ENCODE peak calls at places on chromosomes 5 and 9, in five cellular contexts. One of them, this sample, is unnamed.

GRCh38 chr9:27572566-27572917 is 739 bp downstream of the C9orf72 start:
- DNase-seq in activated gamma-delta T cell: no peak
- DNase-seq in NAMALWA: peak
- DNase-seq in amygdala: no peak
- DNase-seq in stimulated activated CD4-positive, alpha-beta T cell treated with anti-CD3 and anti-CD28 coated beads, Interleukin-1b, Interleukin-23, amount 100 ng/mL, for 4 hours: peak
- DNase-seq in this sample: peak

GRCh38 chr9:83247732-83248131 is 184.8 kb upstream of the RASEF start:
- DNase-seq in activated gamma-delta T cell: no peak
- DNase-seq in NAMALWA: no peak
- DNase-seq in amygdala: no peak
- DNase-seq in stimulated activated CD4-positive, alpha-beta T cell treated with anti-CD3 and anti-CD28 coated beads, Interleukin-1b, Interleukin-23, amount 100 ng/mL, for 4 hours: no peak
- DNase-seq in this sample: no peak

GRCh38 chr5:143562935-143563334 is 159.4 kb upstream of the NR3C1 start:
- DNase-seq in activated gamma-delta T cell: no peak
- DNase-seq in NAMALWA: no peak
- DNase-seq in amygdala: no peak
- DNase-seq in stimulated activated CD4-positive, alpha-beta T cell treated with anti-CD3 and anti-CD28 coated beads, Interleukin-1b, Interleukin-23, amount 100 ng/mL, for 4 hours: no peak
- DNase-seq in this sample: no peak

GRCh38 chr9:113556877-113557593 is 93.5 kb downstream of the RGS3 start:
- DNase-seq in activated gamma-delta T cell: no peak
- DNase-seq in NAMALWA: no peak
- DNase-seq in amygdala: no peak
- DNase-seq in stimulated activated CD4-positive, alpha-beta T cell treated with anti-CD3 and anti-CD28 coated beads, Interleukin-1b, Interleukin-23, amount 100 ng/mL, for 4 hours: no peak
- DNase-seq in this sample: no peak

GRCh38 chr5:83049370-83049863 is 27.8 kb downstream of the TMEM167A start:
- DNase-seq in activated gamma-delta T cell: no peak
- DNase-seq in NAMALWA: no peak
- DNase-seq in amygdala: no peak
- DNase-seq in stimulated activated CD4-positive, alpha-beta T cell treated with anti-CD3 and anti-CD28 coated beads, Interleukin-1b, Interleukin-23, amount 100 ng/mL, for 4 hours: no peak
- DNase-seq in this sample: no peak

GRCh38 chr9:123338710-123339665 is 17.0 kb upstream of the CRB2 start:
- DNase-seq in activated gamma-delta T cell: no peak
- DNase-seq in NAMALWA: peak
- DNase-seq in amygdala: no peak
- DNase-seq in stimulated activated CD4-positive, alpha-beta T cell treated with anti-CD3 and anti-CD28 coated beads, Interleukin-1b, Interleukin-23, amount 100 ng/mL, for 4 hours: peak
- DNase-seq in this sample: no peak

GRCh38 chr9:137074657-137075274 is 2.6 kb upstream of the UAP1L1 start:
- DNase-seq in activated gamma-delta T cell: no peak
- DNase-seq in NAMALWA: no peak
- DNase-seq in amygdala: no peak
- DNase-seq in stimulated activated CD4-positive, alpha-beta T cell treated with anti-CD3 and anti-CD28 coated beads, Interleukin-1b, Interleukin-23, amount 100 ng/mL, for 4 hours: no peak
- DNase-seq in this sample: no peak

GRCh38 chr5:126872558-126873349 is 95.8 kb downstream of the LMNB1 start:
- DNase-seq in activated gamma-delta T cell: no peak
- DNase-seq in NAMALWA: no peak
- DNase-seq in amygdala: no peak
- DNase-seq in stimulated activated CD4-positive, alpha-beta T cell treated with anti-CD3 and anti-CD28 coated beads, Interleukin-1b, Interleukin-23, amount 100 ng/mL, for 4 hours: no peak
- DNase-seq in this sample: no peak

GRCh38 chr5:59536875-59537274 is 356.7 kb downstream of the PDE4D start:
- DNase-seq in activated gamma-delta T cell: no peak
- DNase-seq in NAMALWA: no peak
- DNase-seq in amygdala: no peak
- DNase-seq in stimulated activated CD4-positive, alpha-beta T cell treated with anti-CD3 and anti-CD28 coated beads, Interleukin-1b, Interleukin-23, amount 100 ng/mL, for 4 hours: no peak
- DNase-seq in this sample: no peak

GRCh38 chr5:90590-91547 is 1.1 kb upstream of the PLEKHG4B start:
- DNase-seq in activated gamma-delta T cell: no peak
- DNase-seq in NAMALWA: no peak
- DNase-seq in amygdala: no peak
- DNase-seq in stimulated activated CD4-positive, alpha-beta T cell treated with anti-CD3 and anti-CD28 coated beads, Interleukin-1b, Interleukin-23, amount 100 ng/mL, for 4 hours: no peak
- DNase-seq in this sample: no peak

GRCh38 chr5:75466317-75466716 is 45.1 kb downstream of the CERT1 start:
- DNase-seq in activated gamma-delta T cell: no peak
- DNase-seq in NAMALWA: no peak
- DNase-seq in amygdala: no peak
- DNase-seq in stimulated activated CD4-positive, alpha-beta T cell treated with anti-CD3 and anti-CD28 coated beads, Interleukin-1b, Interleukin-23, amount 100 ng/mL, for 4 hours: no peak
- DNase-seq in this sample: no peak

GRCh38 chr5:160656961-160657570 is 194.9 kb downstream of the ATP10B start:
- DNase-seq in activated gamma-delta T cell: no peak
- DNase-seq in NAMALWA: no peak
- DNase-seq in amygdala: no peak
- DNase-seq in stimulated activated CD4-positive, alpha-beta T cell treated with anti-CD3 and anti-CD28 coated beads, Interleukin-1b, Interleukin-23, amount 100 ng/mL, for 4 hours: no peak
- DNase-seq in this sample: no peak

GRCh38 chr5:39422036-39422606 is 2.7 kb downstream of the DAB2 start:
- DNase-seq in activated gamma-delta T cell: no peak
- DNase-seq in NAMALWA: no peak
- DNase-seq in amygdala: no peak
- DNase-seq in stimulated activated CD4-positive, alpha-beta T cell treated with anti-CD3 and anti-CD28 coated beads, Interleukin-1b, Interleukin-23, amount 100 ng/mL, for 4 hours: no peak
- DNase-seq in this sample: no peak

GRCh38 chr9:133780404-133780945 is 42.3 kb upstream of the SARDH start:
- DNase-seq in activated gamma-delta T cell: no peak
- DNase-seq in NAMALWA: no peak
- DNase-seq in amygdala: no peak
- DNase-seq in stimulated activated CD4-positive, alpha-beta T cell treated with anti-CD3 and anti-CD28 coated beads, Interleukin-1b, Interleukin-23, amount 100 ng/mL, for 4 hours: no peak
- DNase-seq in this sample: no peak

GRCh38 chr9:76905984-76906861 is at the start of gene PRUNE2:
- DNase-seq in activated gamma-delta T cell: no peak
- DNase-seq in NAMALWA: no peak
- DNase-seq in amygdala: no peak
- DNase-seq in stimulated activated CD4-positive, alpha-beta T cell treated with anti-CD3 and anti-CD28 coated beads, Interleukin-1b, Interleukin-23, amount 100 ng/mL, for 4 hours: no peak
- DNase-seq in this sample: peak

GRCh38 chr9:135184661-135185459 is 97.4 kb downstream of the OLFM1 start:
- DNase-seq in activated gamma-delta T cell: no peak
- DNase-seq in NAMALWA: no peak
- DNase-seq in amygdala: no peak
- DNase-seq in stimulated activated CD4-positive, alpha-beta T cell treated with anti-CD3 and anti-CD28 coated beads, Interleukin-1b, Interleukin-23, amount 100 ng/mL, for 4 hours: no peak
- DNase-seq in this sample: no peak

GRCh38 chr9:18036364-18036896 is 437.5 kb upstream of the ADAMTSL1 start:
- DNase-seq in activated gamma-delta T cell: no peak
- DNase-seq in NAMALWA: no peak
- DNase-seq in amygdala: no peak
- DNase-seq in stimulated activated CD4-positive, alpha-beta T cell treated with anti-CD3 and anti-CD28 coated beads, Interleukin-1b, Interleukin-23, amount 100 ng/mL, for 4 hours: no peak
- DNase-seq in this sample: no peak

This sample was measured in hypothalamus.